ENCODE peak calls at places on chromosomes 13 and 19, in ten cellular contexts. F is mammary epithelial cell, P is HCT116, K is fibroblast of lung, Q is SK-N-SH, T is MM.1S, S is IMR-90, V is Karpas-422, A is neural progenitor cell, E is keratinocyte. G is an unnamed sample.

GRCh38 chr19:11165486-11166030 is 10.0 kb upstream of the SPC24 start:
- DNase-seq in F (no peak), P (no peak), K (no peak), Q (no peak), T (no peak), S (no peak), V (no peak), A (no peak), E (no peak), G (peak)

GRCh38 chr13:105031306-105031705 is 1504.2 kb downstream of the EFNB2 start:
- DNase-seq in F (no peak), P (no peak), K (no peak), Q (no peak), T (no peak), S (no peak), V (no peak), A (no peak), E (no peak), G (no peak)

GRCh38 chr19:55490478-55491436 is 2.5 kb downstream of the SSC5D start:
- DNase-seq in F (no peak), P (no peak), K (no peak), Q (no peak), T (no peak), S (no peak), V (no peak), A (no peak), E (no peak), G (peak)

GRCh38 chr19:8988204-8988603 is 22.0 kb downstream of the MUC16 start:
- DNase-seq in F (no peak), P (peak), K (no peak), Q (no peak), T (no peak), S (no peak), V (peak), A (peak), E (no peak), G (no peak)

GRCh38 chr13:74217816-74218215 is 83.6 kb upstream of the KLF12 start:
- DNase-seq in F (no peak), P (no peak), K (peak), Q (no peak), T (no peak), S (peak), V (no peak), A (no peak), E (no peak), G (peak)

GRCh38 chr13:49810825-49811526 is 18.5 kb upstream of the KPNA3 start:
- DNase-seq in F (peak), P (no peak), K (peak), Q (no peak), T (no peak), S (peak), V (no peak), A (no peak), E (no peak), G (peak)

GRCh38 chr13:50923272-50923671 is 13.7 kb downstream of the RNASEH2B start:
- DNase-seq in F (no peak), P (no peak), K (no peak), Q (no peak), T (no peak), S (no peak), V (no peak), A (no peak), E (no peak), G (peak)

GRCh38 chr19:1277061-1277460 is 1.7 kb downstream of the FAM174C start:
- DNase-seq in F (no peak), P (no peak), K (no peak), Q (no peak), T (no peak), S (no peak), V (no peak), A (no peak), E (no peak), G (no peak)

GRCh38 chr19:16233081-16233776 is 35.5 kb downstream of the AP1M1 start:
- DNase-seq in F (no peak), P (no peak), K (no peak), Q (peak), T (no peak), S (no peak), V (no peak), A (no peak), E (no peak), G (no peak)

GRCh38 chr19:16025108-16026101 is 50.9 kb upstream of the TPM4 start:
- DNase-seq in F (peak), P (peak), K (peak), Q (peak), T (peak), S (peak), V (peak), A (peak), E (no peak), G (peak)

GRCh38 chr19:13537454-13537853 is 31.2 kb upstream of the CACNA1A start:
- DNase-seq in F (no peak), P (no peak), K (no peak), Q (no peak), T (no peak), S (no peak), V (no peak), A (peak), E (no peak), G (no peak)

GRCh38 chr13:77136902-77137420 is 110.0 kb upstream of the FBXL3 start:
- DNase-seq in F (peak), P (no peak), K (peak), Q (no peak), T (no peak), S (peak), V (no peak), A (no peak), E (no peak), G (peak)

GRCh38 chr19:7440188-7440975 is 48.5 kb downstream of the PEX11G start:
- DNase-seq in F (no peak), P (no peak), K (no peak), Q (no peak), T (no peak), S (no peak), V (no peak), A (no peak), E (no peak), G (no peak)

GRCh38 chr13:30421093-30422055 is 919 bp upstream of the UBE2L5 start:
- DNase-seq in F (peak), P (no peak), K (peak), Q (peak), T (peak), S (peak), V (peak), A (peak), E (no peak), G (peak)

GRCh38 chr19:19033426-19034203 is at the start of the genes ARMC6 and SUGP2:
- DNase-seq in F (peak), P (peak), K (peak), Q (peak), T (peak), S (peak), V (peak), A (peak), E (peak), G (peak)

GRCh38 chr13:43698743-43699142 is 88.0 kb downstream of the ENOX1 start:
- DNase-seq in F (no peak), P (no peak), K (peak), Q (no peak), T (no peak), S (peak), V (no peak), A (no peak), E (no peak), G (peak)
- H3K27ac ChIP-seq in F (no peak), P (no peak), K (peak), Q (peak), T (no peak), S (no peak), V (no peak), A (no peak), E (no peak), G (no peak)

DNA sequence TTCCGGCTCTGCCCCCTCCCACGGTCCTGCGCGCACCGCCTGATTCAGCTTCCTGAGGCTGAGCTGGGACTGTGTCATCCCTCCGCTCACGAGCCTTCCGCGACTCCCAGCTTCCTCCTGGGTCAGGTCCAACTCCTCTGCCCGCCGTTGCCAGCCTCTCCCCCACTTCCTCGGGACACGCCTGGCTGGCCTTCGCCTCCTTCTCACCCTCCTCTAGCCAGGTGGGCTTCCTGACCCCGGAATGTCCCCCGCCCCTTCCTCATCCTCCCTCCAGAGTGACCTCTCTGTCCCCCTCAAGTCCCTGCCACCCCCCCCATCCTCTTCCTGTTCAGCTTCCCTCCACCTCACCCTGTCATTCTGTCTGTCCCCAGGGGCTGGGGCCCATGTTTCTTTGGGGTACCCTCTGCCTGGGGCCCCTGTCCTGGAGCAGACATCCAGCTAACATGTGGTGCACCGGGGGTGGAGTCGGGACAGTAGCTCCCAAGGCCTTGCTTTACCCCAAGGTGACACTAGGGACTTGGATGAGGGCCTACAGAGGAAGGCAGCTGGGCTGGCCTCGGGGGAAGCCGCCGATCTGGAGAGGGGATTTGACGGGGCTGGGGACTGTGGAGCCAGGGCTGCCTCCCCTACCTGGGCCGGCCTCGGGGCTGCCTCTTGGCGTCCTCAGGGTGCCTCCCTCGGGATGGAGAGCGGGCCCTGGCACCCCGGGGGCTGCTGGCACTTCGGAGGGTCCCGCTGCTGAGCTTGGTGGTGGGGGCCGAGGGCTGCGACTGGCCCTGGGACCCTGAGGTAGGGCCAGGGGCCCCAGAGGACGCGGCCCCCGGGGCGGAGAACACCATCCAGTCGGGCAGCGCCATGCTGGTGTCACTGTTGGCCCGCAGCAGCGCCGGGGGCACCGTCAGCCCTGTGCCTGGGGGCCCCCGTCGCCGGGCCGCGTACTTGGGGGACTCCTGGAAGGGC is 16.5 kb downstream of the SHANK1 start:
- DNase-seq in F (no peak), P (no peak), K (no peak), Q (no peak), T (no peak), S (peak), V (no peak), A (no peak), E (no peak), G (peak)
- H3K9ac ChIP-seq in F (no peak), P (no peak), K (no peak), Q (no peak), T (no peak), S (no peak), V (no peak), A (no peak), E (no peak), G (no peak)

DNA sequence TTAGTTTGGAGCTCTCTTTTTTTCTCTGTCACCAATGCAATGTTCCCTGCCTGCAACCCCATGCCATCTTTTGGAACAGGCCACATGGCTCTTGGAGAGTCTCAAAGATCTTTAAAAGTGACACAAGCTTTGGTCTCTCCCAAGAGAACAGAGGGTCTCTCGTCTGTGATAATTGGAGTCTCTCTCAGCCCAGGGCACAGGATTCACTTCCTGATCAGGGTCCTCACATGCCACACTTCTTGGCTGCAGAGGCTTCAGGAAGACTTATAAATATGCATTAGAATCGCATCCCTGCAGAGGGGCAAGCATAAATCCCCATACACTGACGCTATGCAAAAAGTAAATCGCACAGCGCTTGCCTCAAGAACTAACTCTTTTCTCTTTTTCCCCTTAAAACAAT is 240.4 kb downstream of the IRS2 start:
- DNase-seq in F (no peak), P (no peak), K (no peak), Q (no peak), T (no peak), S (no peak), V (no peak), A (peak), E (no peak), G (no peak)
- H3K4me2 ChIP-seq in F (no peak), P (no peak), K (no peak), Q (no peak), T (no peak), S (no peak), V (no peak), A (peak), E (no peak), G (no peak)

GRCh38 chr19:33902395-33902794 is 105.7 kb downstream of the KCTD15 start:
- DNase-seq in F (no peak), P (no peak), K (no peak), Q (no peak), T (no peak), S (no peak), V (no peak), A (no peak), E (no peak), G (no peak)

GRCh38 chr19:33904681-33905080 is 108.0 kb downstream of the KCTD15 start:
- DNase-seq in F (peak), P (no peak), K (no peak), Q (peak), T (no peak), S (no peak), V (no peak), A (peak), E (peak), G (peak)

GRCh38 chr19:33905473-33905936 is 108.8 kb downstream of the KCTD15 start:
- DNase-seq in F (peak), P (no peak), K (no peak), Q (peak), T (no peak), S (no peak), V (no peak), A (peak), E (no peak), G (no peak)

GRCh38 chr19:33902802-33903488 is 106.3 kb downstream of the KCTD15 start:
- DNase-seq in F (no peak), P (no peak), K (no peak), Q (peak), T (no peak), S (no peak), V (no peak), A (no peak), E (no peak), G (no peak)

DNA sequence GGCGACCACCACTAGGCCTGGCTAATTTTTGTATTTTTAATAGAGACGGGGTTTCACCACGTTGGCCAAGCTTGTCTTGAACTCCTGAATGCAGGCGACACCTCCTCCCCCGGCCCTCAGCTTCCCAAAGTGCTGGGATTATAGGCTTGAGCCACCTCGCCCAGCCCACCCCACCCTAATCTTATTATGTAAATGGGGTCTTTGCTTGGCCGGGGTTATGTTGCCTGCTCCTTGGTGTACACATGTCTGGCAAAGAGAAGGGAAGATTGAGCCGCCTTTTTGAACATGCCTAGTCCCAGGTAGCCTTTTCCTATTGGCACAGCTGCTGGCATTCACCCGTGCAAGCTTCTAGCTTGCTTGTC is 106.8 kb downstream of the KCTD15 start:
- DNase-seq in F (no peak), P (no peak), K (no peak), Q (no peak), T (no peak), S (no peak), V (no peak), A (no peak), E (no peak), G (no peak)
- H3K27ac ChIP-seq in F (no peak), P (no peak), K (no peak), Q (no peak), T (no peak), S (no peak), V (no peak), A (no peak), E (no peak), G (no peak)

GRCh38 chr19:29809795-29810503 is 1.8 kb upstream of the CCNE1 start:
- DNase-seq in F (no peak), P (no peak), K (no peak), Q (no peak), T (no peak), S (no peak), V (no peak), A (no peak), E (no peak), G (no peak)
- H3K9ac ChIP-seq in F (no peak), P (peak), K (no peak), Q (no peak), T (no peak), S (no peak), V (peak), A (no peak), E (no peak), G (no peak)

GRCh38 chr13:46389457-46389856 is 2.4 kb upstream of the RUBCNL start:
- DNase-seq in F (no peak), P (no peak), K (no peak), Q (no peak), T (no peak), S (no peak), V (no peak), A (no peak), E (no peak), G (no peak)

GRCh38 chr13:46386996-46387851 is at the start of gene RUBCNL:
- DNase-seq in F (peak), P (peak), K (peak), Q (peak), T (peak), S (no peak), V (no peak), A (peak), E (peak), G (peak)

GRCh38 chr13:46388846-46389245 is 1.8 kb upstream of the RUBCNL start:
- DNase-seq in F (peak), P (no peak), K (no peak), Q (no peak), T (no peak), S (no peak), V (no peak), A (no peak), E (no peak), G (no peak)

GRCh38 chr13:46388308-46388707 is 1.3 kb upstream of the RUBCNL start:
- DNase-seq in F (no peak), P (no peak), K (no peak), Q (no peak), T (no peak), S (no peak), V (no peak), A (no peak), E (no peak), G (no peak)

DNA sequence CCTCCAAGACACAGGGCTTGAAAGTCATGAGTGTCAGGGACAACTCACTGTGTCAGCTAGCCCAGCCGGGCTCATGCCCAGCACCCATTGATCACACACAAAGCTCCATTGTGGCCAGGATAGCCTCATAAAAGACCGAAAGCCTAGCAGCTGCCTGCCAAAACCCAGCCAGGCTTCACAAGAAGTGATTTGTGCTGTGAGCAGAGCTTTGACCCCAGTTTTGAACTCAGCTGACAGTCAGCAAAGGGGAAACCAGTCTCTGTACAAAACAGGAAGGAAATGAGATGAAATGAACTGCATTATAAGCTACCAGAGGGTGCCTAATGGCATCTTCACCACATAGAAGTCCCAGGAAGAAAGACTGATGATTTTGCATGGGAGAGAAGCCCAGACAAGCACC is 2.9 kb upstream of the RUBCNL start:
- DNase-seq in F (peak), P (no peak), K (peak), Q (no peak), T (peak), S (no peak), V (no peak), A (peak), E (no peak), G (no peak)
- H3K4me2 ChIP-seq in F (peak), P (no peak), K (no peak), Q (no peak), T (peak), S (no peak), V (no peak), A (peak), E (no peak), G (no peak)